ENCODE peak calls at places on chromosomes 5 and 9, in six cellular contexts. One of them, this sample, is unnamed.

GRCh38 chr9:132651259-132651658 is 18.5 kb downstream of the DDX31 start:
- DNase-seq in lung: no peak
- DNase-seq in foreskin fibroblast: peak; percentile 53
- DNase-seq in AG04450: peak; percentile 90
- DNase-seq in fibroblast of villous mesenchyme: peak; percentile 96
- DNase-seq in NB4: peak; percentile 76
- DNase-seq in this sample: no peak

GRCh38 chr5:93598141-93598996 is 15.3 kb downstream of the NR2F1 start:
- DNase-seq in lung: no peak
- DNase-seq in foreskin fibroblast: no peak
- DNase-seq in AG04450: no peak
- DNase-seq in fibroblast of villous mesenchyme: no peak
- DNase-seq in NB4: peak; percentile 28
- DNase-seq in this sample: no peak

GRCh38 chr5:64339776-64340175 is 166.0 kb upstream of the RGS7BP start:
- DNase-seq in lung: no peak
- DNase-seq in foreskin fibroblast: no peak
- DNase-seq in AG04450: no peak
- DNase-seq in fibroblast of villous mesenchyme: no peak
- DNase-seq in NB4: no peak
- DNase-seq in this sample: no peak

GRCh38 chr5:5217371-5217770 is 77.2 kb downstream of the ADAMTS16 start:
- DNase-seq in lung: no peak
- DNase-seq in foreskin fibroblast: no peak
- DNase-seq in AG04450: no peak
- DNase-seq in fibroblast of villous mesenchyme: no peak
- DNase-seq in NB4: no peak
- DNase-seq in this sample: no peak

GRCh38 chr5:1323803-1324173 is 21.1 kb downstream of the CLPTM1L start:
- DNase-seq in lung: no peak
- DNase-seq in foreskin fibroblast: no peak
- DNase-seq in AG04450: no peak
- DNase-seq in fibroblast of villous mesenchyme: no peak
- DNase-seq in NB4: no peak
- DNase-seq in this sample: peak; percentile 61

GRCh38 chr5:122498163-122498562 is 186.1 kb downstream of the SNCAIP start:
- DNase-seq in lung: no peak
- DNase-seq in foreskin fibroblast: peak; percentile 2
- DNase-seq in AG04450: no peak
- DNase-seq in fibroblast of villous mesenchyme: peak; percentile 27
- DNase-seq in NB4: no peak
- DNase-seq in this sample: no peak

GRCh38 chr9:81389569-81389993 is 299.8 kb downstream of the TLE1 start:
- DNase-seq in lung: no peak
- DNase-seq in foreskin fibroblast: peak; percentile 96
- DNase-seq in AG04450: peak; percentile 92
- DNase-seq in fibroblast of villous mesenchyme: peak; percentile 88
- DNase-seq in NB4: no peak
- DNase-seq in this sample: no peak

GRCh38 chr9:73270967-73271722 is 119.5 kb downstream of the ANXA1 start:
- DNase-seq in lung: no peak
- DNase-seq in foreskin fibroblast: peak; percentile 50
- DNase-seq in AG04450: peak; percentile 16
- DNase-seq in fibroblast of villous mesenchyme: peak; percentile 88
- DNase-seq in NB4: peak; percentile 69
- DNase-seq in this sample: no peak

GRCh38 chr5:122180863-122181519 is 51.6 kb downstream of the ZNF474 start:
- DNase-seq in lung: no peak
- DNase-seq in foreskin fibroblast: peak; percentile 73
- DNase-seq in AG04450: peak; percentile 52
- DNase-seq in fibroblast of villous mesenchyme: peak; percentile 50
- DNase-seq in NB4: no peak
- DNase-seq in this sample: no peak

GRCh38 chr5:14386882-14387575 is 194.6 kb upstream of the OTULINL start:
- DNase-seq in lung: no peak
- DNase-seq in foreskin fibroblast: no peak
- DNase-seq in AG04450: no peak
- DNase-seq in fibroblast of villous mesenchyme: no peak
- DNase-seq in NB4: no peak
- DNase-seq in this sample: no peak

GRCh38 chr9:38431101-38431500 is 6.8 kb upstream of the IGFBPL1 start:
- DNase-seq in lung: no peak
- DNase-seq in foreskin fibroblast: no peak
- DNase-seq in AG04450: no peak
- DNase-seq in fibroblast of villous mesenchyme: no peak
- DNase-seq in NB4: peak; percentile 7
- DNase-seq in this sample: peak; percentile 21

GRCh38 chr5:113122053-113122452 is 145.5 kb downstream of the DCP2 start:
- DNase-seq in lung: no peak
- DNase-seq in foreskin fibroblast: peak; percentile 81
- DNase-seq in AG04450: peak; percentile 18
- DNase-seq in fibroblast of villous mesenchyme: peak; percentile 74
- DNase-seq in NB4: no peak
- DNase-seq in this sample: no peak

DNA sequence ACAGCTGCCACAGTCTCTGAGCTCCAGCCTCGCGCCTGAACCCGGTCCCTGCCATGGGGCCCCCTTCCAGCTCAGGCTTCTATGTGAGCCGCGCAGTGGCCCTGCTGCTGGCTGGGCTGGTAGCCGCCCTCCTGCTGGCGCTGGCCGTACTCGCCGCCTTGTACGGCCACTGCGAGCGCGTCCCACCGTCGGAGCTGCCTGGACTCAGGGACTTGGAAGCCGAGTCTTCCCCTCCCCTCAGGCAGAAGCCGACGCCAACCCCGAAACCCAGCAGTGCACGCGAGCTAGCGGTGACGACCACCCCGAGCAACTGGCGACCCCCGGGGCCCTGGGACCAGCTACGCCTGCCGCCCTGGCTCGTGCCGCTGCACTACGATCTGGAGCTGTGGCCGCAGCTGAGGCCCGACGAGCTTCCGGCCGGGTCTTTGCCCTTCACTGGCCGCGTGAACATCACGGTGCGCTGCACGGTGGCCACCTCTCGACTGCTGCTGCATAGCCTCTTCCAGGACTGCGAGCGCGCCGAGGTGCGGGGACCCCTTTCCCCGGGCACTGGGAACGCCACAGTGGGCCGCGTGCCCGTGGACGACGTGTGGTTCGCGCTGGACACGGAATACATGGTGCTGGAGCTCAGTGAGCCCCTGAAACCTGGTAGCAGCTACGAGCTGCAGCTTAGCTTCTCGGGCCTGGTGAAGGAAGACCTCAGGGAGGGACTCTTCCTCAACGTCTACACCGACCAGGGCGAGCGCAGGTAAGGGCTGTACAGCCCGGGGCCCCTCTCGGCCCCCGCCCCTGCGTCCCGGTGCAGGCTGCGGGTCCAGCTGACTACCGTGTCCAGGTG is 509 bp downstream of the LVRN start:
- DNase-seq in lung: no peak
- DNase-seq in foreskin fibroblast: no peak
- DNase-seq in AG04450: no peak
- DNase-seq in fibroblast of villous mesenchyme: no peak
- DNase-seq in NB4: no peak
- DNase-seq in this sample: no peak
- TF ChIP-seq CTCF in lung: no peak
- TF ChIP-seq CTCF in foreskin fibroblast: no peak
- TF ChIP-seq CTCF in AG04450: no peak
- TF ChIP-seq CTCF in fibroblast of villous mesenchyme: no peak
- TF ChIP-seq CTCF in NB4: no peak
- TF ChIP-seq CTCF in this sample: no peak

DNA sequence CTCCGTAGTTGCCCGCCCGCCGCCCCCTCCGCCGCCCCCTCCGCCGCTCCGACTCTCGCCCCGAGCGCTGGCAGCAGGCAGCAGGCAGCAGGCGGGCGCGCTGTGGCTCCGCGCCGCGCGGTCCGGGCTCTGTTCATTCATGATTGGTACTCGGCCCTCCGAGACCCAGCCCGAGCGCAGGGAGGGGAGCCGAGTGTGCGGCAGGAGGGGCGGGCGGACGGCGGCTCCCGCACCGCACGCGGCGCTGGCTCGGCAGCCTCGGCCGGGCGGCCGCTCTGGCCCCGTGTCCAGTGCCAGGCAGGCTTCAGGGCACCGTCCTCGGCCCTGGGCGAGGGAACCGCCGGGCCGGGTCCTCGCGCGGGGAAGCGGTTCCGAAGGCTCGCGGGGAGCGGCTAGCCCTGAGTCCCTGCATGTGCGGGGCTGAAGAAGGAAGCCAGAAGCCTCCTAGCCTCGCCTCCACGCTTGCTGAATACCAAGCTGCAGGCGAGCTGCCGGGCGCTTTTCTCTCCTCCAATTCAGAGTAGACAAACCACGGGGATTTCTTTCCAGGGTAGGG is at the start of gene KCNIP1:
- DNase-seq in lung: no peak
- DNase-seq in foreskin fibroblast: no peak
- DNase-seq in AG04450: no peak
- DNase-seq in fibroblast of villous mesenchyme: no peak
- DNase-seq in NB4: no peak
- DNase-seq in this sample: no peak
- H3K4me3 ChIP-seq in lung: no peak within 1 kb of the TSS
- H3K4me3 ChIP-seq in foreskin fibroblast: no peak within 1 kb of the TSS
- H3K4me3 ChIP-seq in AG04450: peak within 1 kb of the TSS; percentile 27
- H3K4me3 ChIP-seq in fibroblast of villous mesenchyme: no peak within 1 kb of the TSS
- H3K4me3 ChIP-seq in NB4: no peak within 1 kb of the TSS
- H3K4me3 ChIP-seq in this sample: peak within 1 kb of the TSS; percentile 63

DNA sequence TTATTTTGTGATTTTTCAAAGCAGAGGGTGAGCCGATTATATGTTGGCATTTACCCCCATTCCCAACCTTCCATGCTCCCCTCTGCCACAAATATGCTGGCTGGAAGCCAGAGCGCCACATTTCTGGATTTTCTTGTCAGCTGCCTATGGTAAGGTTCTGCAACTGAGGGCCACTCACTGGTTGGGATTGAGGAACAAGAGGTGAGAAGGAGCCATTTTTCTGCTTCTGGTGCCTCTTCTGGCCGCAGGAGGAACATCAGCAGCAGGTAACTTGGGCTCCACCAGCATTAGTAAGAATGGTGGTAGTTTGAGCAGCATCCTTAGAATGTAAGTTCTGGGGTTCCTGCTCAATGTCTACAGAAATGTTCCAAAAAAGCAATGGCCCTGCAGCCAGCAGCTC is 159.5 kb upstream of the MAST4 start:
- DNase-seq in lung: no peak
- DNase-seq in foreskin fibroblast: no peak
- DNase-seq in AG04450: no peak
- DNase-seq in fibroblast of villous mesenchyme: no peak
- DNase-seq in NB4: peak; percentile 31
- DNase-seq in this sample: no peak
- TF ChIP-seq CTCF in lung: no peak
- TF ChIP-seq CTCF in foreskin fibroblast: no peak
- TF ChIP-seq CTCF in AG04450: peak; percentile 14
- TF ChIP-seq CTCF in fibroblast of villous mesenchyme: no peak
- TF ChIP-seq CTCF in NB4: peak; percentile 36
- TF ChIP-seq CTCF in this sample: no peak

DNA sequence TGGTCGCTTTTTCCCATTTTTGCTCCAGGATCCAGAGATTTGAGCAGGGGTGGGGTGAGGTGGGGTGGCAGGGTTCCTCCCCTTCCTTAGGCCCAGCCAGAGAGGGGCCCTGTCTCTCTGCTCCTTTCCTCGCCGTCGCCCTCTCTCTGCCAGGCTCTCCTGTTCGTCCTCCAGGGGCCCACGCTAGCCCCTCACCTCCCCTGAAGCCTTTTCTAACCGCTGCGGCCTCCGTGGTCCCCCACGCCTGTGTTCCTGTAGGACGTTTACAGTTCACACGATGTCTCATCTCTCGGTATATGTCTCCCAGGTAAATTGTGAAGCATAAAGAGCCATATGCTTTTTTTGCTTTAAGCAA is 49.9 kb upstream of the ZNF366 start:
- DNase-seq in lung: no peak
- DNase-seq in foreskin fibroblast: no peak
- DNase-seq in AG04450: no peak
- DNase-seq in fibroblast of villous mesenchyme: no peak
- DNase-seq in NB4: no peak
- DNase-seq in this sample: no peak
- H3K4me3 ChIP-seq in lung: no peak overlapping the region
- H3K4me3 ChIP-seq in foreskin fibroblast: peak overlapping the region; percentile 22
- H3K4me3 ChIP-seq in AG04450: no peak overlapping the region
- H3K4me3 ChIP-seq in fibroblast of villous mesenchyme: peak overlapping the region; percentile 38
- H3K4me3 ChIP-seq in NB4: no peak overlapping the region
- H3K4me3 ChIP-seq in this sample: peak overlapping the region; percentile 68

GRCh38 chr9:110140276-110140675 is 67.7 kb downstream of the C9orf152 start:
- DNase-seq in lung: no peak
- DNase-seq in foreskin fibroblast: no peak
- DNase-seq in AG04450: no peak
- DNase-seq in fibroblast of villous mesenchyme: no peak
- DNase-seq in NB4: no peak
- DNase-seq in this sample: no peak
- TF ChIP-seq CTCF in lung: no peak
- TF ChIP-seq CTCF in foreskin fibroblast: no peak
- TF ChIP-seq CTCF in AG04450: no peak
- TF ChIP-seq CTCF in fibroblast of villous mesenchyme: peak; percentile 10
- TF ChIP-seq CTCF in NB4: no peak
- TF ChIP-seq CTCF in this sample: no peak

DNA sequence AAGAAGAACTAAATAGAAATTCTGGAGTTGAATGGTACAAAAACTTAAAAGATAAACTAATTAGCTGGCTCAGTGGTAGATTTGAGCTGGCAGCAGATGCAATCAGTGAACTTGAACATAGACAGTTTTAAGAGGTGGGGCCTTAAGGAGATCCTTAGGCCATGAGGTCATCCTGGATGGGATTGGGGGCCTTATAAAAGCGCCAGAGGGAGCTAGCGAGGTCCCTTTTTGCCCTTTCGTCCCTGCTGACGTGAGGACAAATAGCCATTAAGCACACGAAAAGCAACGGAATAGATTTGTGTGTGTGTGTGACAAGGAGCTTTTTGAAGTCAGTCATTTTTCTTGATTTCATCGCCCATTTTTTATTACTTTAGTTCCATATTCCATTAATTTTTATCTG is 83.3 kb downstream of the ZNF354C start:
- DNase-seq in lung: no peak
- DNase-seq in foreskin fibroblast: peak; percentile 51
- DNase-seq in AG04450: no peak
- DNase-seq in fibroblast of villous mesenchyme: peak; percentile 34
- DNase-seq in NB4: peak; percentile 35
- DNase-seq in this sample: no peak
- H3K4me3 ChIP-seq in lung: no peak overlapping the region
- H3K4me3 ChIP-seq in foreskin fibroblast: no peak overlapping the region
- H3K4me3 ChIP-seq in AG04450: no peak overlapping the region
- H3K4me3 ChIP-seq in fibroblast of villous mesenchyme: no peak overlapping the region
- H3K4me3 ChIP-seq in NB4: no peak overlapping the region
- H3K4me3 ChIP-seq in this sample: no peak overlapping the region

This sample was measured in coronary artery.